ENCODE peak calls at places on chromosome 2, in seven cellular contexts. N, J, O, R, A, I and H are unnamed samples.

GRCh38 chr2:118800736-118801135 is 46.7 kb downstream of the EN1 start:
- DNase-seq in I (peak; percentile 53), O (no peak), A (no peak), N (no peak), R (no peak), J (no peak), H (no peak)

GRCh38 chr2:30709516-30709915 is 97.7 kb downstream of the CAPN13 start:
- DNase-seq in R (no peak), J (no peak), O (no peak), I (no peak), N (no peak), A (no peak), H (no peak)

GRCh38 chr2:119859528-119859927 is 99.8 kb downstream of the PTPN4 start:
- DNase-seq in I (no peak), A (no peak), O (no peak), R (no peak), J (no peak), N (no peak), H (no peak)

GRCh38 chr2:208254871-208255556 is at the start of gene IDH1:
- DNase-seq in O (peak; percentile 99), A (peak; percentile 96), N (peak; percentile 97), J (peak; percentile 98), I (peak; percentile 97), R (peak; percentile 92), H (peak; percentile 96)

GRCh38 chr2:131801210-131801744 is 273.6 kb downstream of the CCDC74A start:
- DNase-seq in R (no peak), J (peak; percentile 19), A (no peak), O (peak; percentile 61), I (no peak), N (no peak), H (no peak)

GRCh38 chr2:160372585-160372984 is 121.0 kb downstream of the RBMS1 start:
- DNase-seq in O (no peak), N (peak; percentile 49), I (peak; percentile 45), A (no peak), R (no peak), J (no peak), H (no peak)

GRCh38 chr2:15842771-15843666 is 97.3 kb upstream of the MYCN start:
- DNase-seq in R (no peak), O (no peak), I (no peak), A (no peak), J (no peak), N (peak; percentile 37), H (no peak)

GRCh38 chr2:207148025-207148424 is 17.7 kb downstream of the KLF7 start:
- DNase-seq in R (no peak), J (no peak), O (no peak), A (peak; percentile 38), N (no peak), I (peak; percentile 62), H (no peak)

GRCh38 chr2:188695953-188696352 is 278.2 kb upstream of the COL3A1 start:
- DNase-seq in N (no peak), A (no peak), R (no peak), J (no peak), I (peak; percentile 54), O (no peak), H (no peak)

GRCh38 chr2:9261231-9261883 is 54.7 kb downstream of the ASAP2 start:
- DNase-seq in J (no peak), N (peak; percentile 53), R (no peak), I (peak; percentile 77), A (no peak), O (peak; percentile 83), H (peak; percentile 66)

GRCh38 chr2:33442528-33443069 is 33.9 kb upstream of the RASGRP3 start:
- DNase-seq in I (peak; percentile 53), O (no peak), R (no peak), A (no peak), N (no peak), J (no peak), H (no peak)

GRCh38 chr2:67619204-67619603 is 222.1 kb downstream of the ETAA1 start:
- DNase-seq in R (no peak), N (no peak), J (no peak), A (no peak), O (no peak), I (peak; percentile 62), H (no peak)

GRCh38 chr2:69133898-69134297 is 120.9 kb downstream of the ANTXR1 start:
- DNase-seq in J (no peak), I (no peak), N (no peak), A (no peak), R (no peak), O (no peak), H (no peak)

GRCh38 chr2:121491566-121491965 is 39.1 kb upstream of the RNU4ATAC start:
- DNase-seq in O (no peak), A (no peak), I (no peak), R (no peak), N (no peak), J (no peak), H (no peak)

GRCh38 chr2:133198678-133199077 is 369.6 kb downstream of the NCKAP5 start:
- DNase-seq in O (no peak), J (no peak), A (no peak), N (no peak), I (no peak), R (no peak), H (no peak)

GRCh38 chr2:162890690-162891311 is 52.2 kb upstream of the KCNH7 start:
- DNase-seq in R (no peak), A (no peak), I (peak; percentile 85), J (no peak), N (peak; percentile 61), O (no peak), H (no peak)

GRCh38 chr2:204538179-204539009 is 6.9 kb upstream of the PARD3B start:
- DNase-seq in A (no peak), N (peak; percentile 79), I (peak; percentile 79), J (no peak), O (peak; percentile 82), R (no peak), H (no peak)

GRCh38 chr2:120699292-120699691 is 36.4 kb upstream of the GLI2 start:
- DNase-seq in J (no peak), N (peak; percentile 45), I (no peak), R (no peak), A (no peak), O (no peak), H (no peak)

GRCh38 chr2:231263118-231263831 is 64.8 kb downstream of the ARMC9 start:
- DNase-seq in N (no peak), O (no peak), I (no peak), J (no peak), A (no peak), R (no peak), H (no peak)

GRCh38 chr2:147479363-147479762 is 365.5 kb upstream of the ACVR2A start:
- DNase-seq in J (no peak), R (no peak), I (no peak), O (no peak), A (no peak), N (no peak), H (no peak)

GRCh38 chr2:118123561-118124232 is 35.4 kb downstream of the INSIG2 start:
- DNase-seq in R (no peak), I (peak; percentile 96), O (peak; percentile 69), N (peak; percentile 48), A (no peak), J (no peak), H (no peak)

GRCh38 chr2:19883486-19883885 is 18.3 kb downstream of the TTC32 start:
- DNase-seq in O (no peak), A (no peak), N (no peak), I (no peak), R (no peak), J (no peak), H (no peak)

GRCh38 chr2:95025406-95026319 is at the start of gene MAL:
- DNase-seq in R (peak; percentile 61), J (no peak), I (no peak), O (peak; percentile 62), A (no peak), N (peak; percentile 52), H (peak; percentile 32)

GRCh38 chr2:64840419-64840818 is 148.8 kb upstream of the SLC1A4 start:
- DNase-seq in J (no peak), R (no peak), N (no peak), I (peak; percentile 79), A (no peak), O (no peak), H (no peak)
- H3K4me1 ChIP-seq in J (peaks cover 5% of the 10 kb centered on the region), R (no peaks in the 10 kb centered on the region), N (no peaks in the 10 kb centered on the region), I (peaks cover 43% of the 10 kb centered on the region), A (no peaks in the 10 kb centered on the region), O (no peaks in the 10 kb centered on the region), H (no peaks in the 10 kb centered on the region)

DNA sequence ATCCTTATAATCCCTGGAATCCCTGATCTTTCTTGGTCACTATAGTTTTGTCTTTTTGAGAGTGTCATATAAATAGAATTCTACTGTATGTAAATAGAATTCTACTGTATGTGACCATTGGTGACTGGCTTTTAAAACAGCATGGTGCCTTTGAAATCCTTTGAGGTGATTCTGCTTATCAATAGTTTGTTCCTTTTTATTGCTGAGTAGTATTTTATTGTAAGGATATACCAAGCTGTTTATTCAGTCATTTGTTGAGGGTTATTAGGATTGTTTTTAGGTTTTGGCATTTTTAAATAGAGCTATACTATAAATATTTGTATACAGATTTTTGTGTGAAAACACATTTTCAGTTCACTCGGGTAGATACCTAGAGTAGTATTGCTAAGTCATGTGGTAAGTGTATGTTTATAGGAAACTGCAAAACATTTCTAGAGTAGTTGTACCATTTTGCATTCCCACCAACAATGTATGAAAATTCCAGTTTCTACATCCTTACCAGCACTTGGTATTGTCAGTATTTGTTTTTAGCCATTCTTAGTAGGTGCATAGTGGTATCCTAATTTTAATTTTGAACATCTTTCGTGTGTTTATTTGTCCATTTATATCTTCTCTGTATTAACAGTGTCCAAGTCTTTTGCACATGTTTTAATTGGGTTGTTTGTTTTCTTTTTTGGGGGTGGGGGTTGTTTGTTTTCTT is 45.6 kb downstream of the RAB3GAP1 start:
- DNase-seq in N (no peak), R (no peak), I (no peak), A (no peak), J (no peak), O (no peak), H (no peak)
- H3K4me1 ChIP-seq in N (no peaks in the 10 kb centered on the region), R (no peaks in the 10 kb centered on the region), I (peaks cover 6% of the 10 kb centered on the region), A (no peaks in the 10 kb centered on the region), J (peaks cover 11% of the 10 kb centered on the region), O (no peaks in the 10 kb centered on the region), H (peaks cover 5% of the 10 kb centered on the region)

GRCh38 chr2:46708492-46708891 is 207.1 kb downstream of the MCFD2 start:
- DNase-seq in R (no peak), I (no peak), A (no peak), J (no peak), N (no peak), O (no peak), H (no peak)
- H3K4me1 ChIP-seq in R (peaks cover 8% of the 10 kb centered on the region), I (peaks cover 85% of the 10 kb centered on the region), A (peaks cover 7% of the 10 kb centered on the region), J (peaks cover 63% of the 10 kb centered on the region), N (peaks cover 3% of the 10 kb centered on the region), O (peaks cover 15% of the 10 kb centered on the region), H (no peaks in the 10 kb centered on the region)

DNA sequence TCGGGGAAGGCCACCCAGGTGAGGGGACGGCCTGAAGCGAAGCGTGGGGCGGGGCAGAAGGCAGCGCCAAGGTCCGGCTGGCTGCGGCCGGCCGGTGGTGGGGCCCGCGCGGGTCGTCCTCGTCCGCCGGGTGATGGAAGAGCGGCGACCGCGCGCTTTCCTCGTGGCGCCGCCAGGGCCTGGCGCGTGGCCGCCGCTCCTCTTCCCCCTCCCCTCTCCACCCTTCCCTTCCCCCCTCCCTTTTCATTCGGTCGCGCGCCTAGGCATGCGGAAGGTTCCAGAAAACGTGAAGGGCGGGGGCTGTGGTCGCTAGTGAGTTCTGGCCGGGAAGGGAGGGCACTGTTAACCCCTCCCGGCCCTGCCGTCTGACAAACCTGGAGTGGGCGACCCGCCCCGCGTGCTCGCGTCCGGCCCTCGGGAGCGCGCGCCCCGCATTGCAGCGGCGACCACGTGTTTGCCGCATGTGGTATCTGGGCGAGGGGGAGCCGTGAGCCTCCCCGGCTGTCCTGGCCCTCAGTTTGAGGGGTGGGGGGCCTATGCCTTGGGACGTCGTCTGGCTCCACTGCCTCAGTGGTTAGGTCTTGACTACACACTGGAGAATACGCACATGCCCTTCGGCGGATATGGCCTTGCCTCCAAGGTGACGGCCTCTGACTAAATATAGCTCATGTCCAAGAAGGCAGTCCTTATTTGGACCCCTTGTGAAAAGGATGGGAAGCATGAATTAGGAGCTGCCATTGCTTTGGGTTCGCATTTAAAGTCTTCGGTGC is 578 bp downstream of the MAT2A start:
- DNase-seq in O (peak; percentile 91), R (peak; percentile 76), I (peak; percentile 82), A (peak; percentile 51), N (peak; percentile 85), J (peak; percentile 68), H (peak; percentile 83)
- H3K4me1 ChIP-seq in O (peaks cover 2% of the 10 kb centered on the region), R (peaks cover 44% of the 10 kb centered on the region), I (peaks cover 37% of the 10 kb centered on the region), A (peaks cover 8% of the 10 kb centered on the region), N (no peaks in the 10 kb centered on the region), J (peaks cover 50% of the 10 kb centered on the region), H (peaks cover 55% of the 10 kb centered on the region)